ENCODE peak calls at places on chromosomes 3 and 15, in six cellular contexts. Y, R, D, A, E and O are unnamed samples. For H3K4me1, the result is how much of the 10 kb centered on the place peaks cover.

GRCh38 chr15:69141833-69142232 is 18.6 kb upstream of the GLCE start:
- DNase-seq in Y (no peak), A (no peak), D (no peak), R (no peak), E (no peak), O (no peak)

GRCh38 chr3:195163719-195164572 is 107.0 kb downstream of the XXYLT1 start:
- DNase-seq in A (no peak), D (no peak), E (no peak), R (no peak), Y (no peak), O (no peak)

GRCh38 chr3:117407317-117407716 is 697.7 kb downstream of the TUSC7 start:
- DNase-seq in A (no peak), R (peak), Y (peak), E (no peak), D (no peak), O (peak)

GRCh38 chr3:173397161-173398110 is at the start of gene NLGN1:
- DNase-seq in Y (peak), E (peak), D (no peak), R (peak), A (peak), O (peak)

GRCh38 chr3:168688267-168688666 is 592.5 kb upstream of the GOLIM4 start:
- DNase-seq in R (no peak), A (no peak), D (no peak), E (no peak), Y (no peak), O (no peak)

GRCh38 chr3:175163686-175164085 is 304.6 kb downstream of the NAALADL2 start:
- DNase-seq in E (no peak), R (no peak), Y (no peak), D (no peak), A (no peak), O (no peak)

GRCh38 chr3:197541756-197542539 is 13.8 kb downstream of the BDH1 start:
- DNase-seq in D (no peak), E (peak), A (peak), R (peak), Y (peak), O (no peak)

GRCh38 chr3:179652467-179653105 is at the start of gene USP13:
- DNase-seq in R (peak), A (peak), D (peak), E (peak), Y (peak), O (peak)

GRCh38 chr3:136193273-136194043 is 2.7 kb downstream of the MSL2 start:
- DNase-seq in A (no peak), E (no peak), D (no peak), R (peak), Y (no peak), O (peak)

GRCh38 chr3:23944007-23944760 is 902 bp upstream of the NR1D2 start:
- DNase-seq in Y (no peak), E (no peak), D (peak), A (no peak), R (peak), O (no peak)

DNA sequence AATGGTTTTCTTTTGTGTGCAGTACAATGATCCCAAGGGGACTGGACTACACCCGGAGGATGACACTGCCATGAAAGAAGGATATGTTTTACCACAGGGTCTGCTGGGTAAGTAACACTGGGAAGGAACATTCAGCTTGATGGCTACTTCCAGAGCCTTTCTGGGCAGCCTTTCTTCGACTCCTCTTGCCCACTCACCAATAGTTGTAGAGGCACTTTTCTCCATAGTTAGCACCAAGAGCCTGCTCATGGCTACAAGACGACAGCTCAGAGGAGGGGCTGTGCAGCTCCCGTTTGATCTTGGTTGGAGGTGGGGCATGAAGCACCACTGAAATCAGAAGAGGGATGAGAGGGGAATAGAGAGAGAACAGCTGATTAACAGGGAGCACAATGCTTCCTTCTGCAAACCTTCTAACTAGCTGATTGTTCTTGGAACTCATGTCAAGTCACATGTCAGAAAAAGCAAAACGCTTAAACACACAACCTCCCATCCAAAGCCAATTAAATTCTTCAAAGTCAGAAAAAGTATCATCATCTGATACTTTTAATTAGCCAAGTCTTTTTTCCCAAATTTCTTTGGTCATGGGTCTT is 27.9 kb downstream of the ETV5 start:
- DNase-seq in R (no peak), A (no peak), D (no peak), Y (no peak), E (no peak), O (no peak)
- H3K4me1 ChIP-seq in R (under half), A (under half), D (under half), Y (under half), E (under half), O (under half)

DNA sequence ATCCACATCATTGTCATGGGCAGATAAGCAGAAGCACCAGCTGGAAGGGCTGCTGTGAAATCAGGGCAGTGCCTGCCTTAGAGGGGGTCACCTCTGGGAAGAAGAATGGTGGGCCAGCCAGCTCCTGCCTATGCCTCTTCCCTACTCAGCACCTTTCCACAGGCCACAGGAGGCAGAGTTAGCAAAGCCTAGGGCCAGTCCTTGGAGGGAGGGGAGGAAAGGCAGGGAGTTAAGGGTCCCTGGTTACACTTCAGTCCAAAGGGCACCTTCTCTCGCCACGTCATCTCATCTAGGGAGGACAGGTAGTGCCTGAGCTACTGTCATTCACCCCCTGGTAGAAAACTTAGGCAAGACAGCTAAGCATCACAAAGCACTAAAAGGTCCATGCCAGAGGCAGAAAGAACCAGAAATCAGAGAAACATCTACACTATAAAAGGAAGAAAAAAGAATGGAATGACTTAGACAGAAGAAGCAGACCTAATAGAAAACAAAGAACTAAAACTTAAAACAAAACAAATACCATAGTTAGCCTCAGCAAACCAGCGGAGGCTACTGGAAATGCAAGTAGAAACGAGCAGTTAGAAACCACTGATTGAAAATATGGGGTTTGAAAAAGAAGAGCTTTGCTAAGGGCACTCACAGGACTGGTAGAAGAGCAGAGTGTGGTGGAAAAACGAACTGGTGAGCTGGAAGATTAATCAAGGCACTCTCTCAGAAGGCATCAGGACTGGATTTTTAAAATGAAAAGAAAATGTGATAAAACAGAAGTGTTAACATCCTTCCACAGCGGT is 84.2 kb downstream of the OSBPL10 start:
- DNase-seq in Y (no peak), D (no peak), E (no peak), R (no peak), A (no peak), O (no peak)
- H3K4me1 ChIP-seq in Y (under half), D (under half), E (under half), R (under half), A (under half), O (under half)

DNA sequence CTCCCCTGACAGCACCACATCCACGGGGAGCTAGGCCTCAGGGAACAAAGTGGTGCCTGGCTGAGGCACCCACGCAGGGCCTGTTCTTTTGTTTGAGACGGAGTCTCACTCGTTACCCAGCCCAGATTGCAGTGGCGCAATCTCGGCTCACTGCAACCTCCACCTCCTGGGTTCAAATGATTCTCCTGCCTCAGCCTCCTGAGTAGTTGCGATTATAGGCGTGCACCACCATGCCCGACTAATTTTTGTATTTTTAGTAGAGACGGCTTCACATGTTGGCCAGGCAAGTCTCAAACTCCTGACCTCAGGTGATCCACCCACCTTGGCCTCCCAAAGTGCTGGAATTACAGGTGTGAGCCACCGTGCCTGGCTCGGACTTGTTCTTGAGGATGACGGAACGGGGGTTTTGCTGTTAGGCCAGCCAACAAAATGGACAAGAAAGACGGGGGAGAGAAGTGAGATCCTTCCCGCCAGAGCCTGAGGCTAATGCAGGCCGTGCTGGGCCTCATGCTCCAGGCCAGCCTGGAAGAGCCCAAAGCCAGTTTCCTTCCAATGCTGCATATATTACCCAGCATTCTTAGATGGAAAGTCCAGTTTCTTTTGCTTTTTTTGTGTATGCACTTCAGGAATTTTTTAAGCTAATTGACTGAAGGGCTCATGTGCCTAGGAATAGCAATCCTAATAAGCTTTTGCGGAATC is 28.1 kb upstream of the FURIN start:
- DNase-seq in Y (no peak), D (no peak), A (no peak), R (no peak), E (no peak), O (no peak)
- H3K4me1 ChIP-seq in Y (under half), D (under half), A (under half), R (under half), E (under half), O (under half)

DNA sequence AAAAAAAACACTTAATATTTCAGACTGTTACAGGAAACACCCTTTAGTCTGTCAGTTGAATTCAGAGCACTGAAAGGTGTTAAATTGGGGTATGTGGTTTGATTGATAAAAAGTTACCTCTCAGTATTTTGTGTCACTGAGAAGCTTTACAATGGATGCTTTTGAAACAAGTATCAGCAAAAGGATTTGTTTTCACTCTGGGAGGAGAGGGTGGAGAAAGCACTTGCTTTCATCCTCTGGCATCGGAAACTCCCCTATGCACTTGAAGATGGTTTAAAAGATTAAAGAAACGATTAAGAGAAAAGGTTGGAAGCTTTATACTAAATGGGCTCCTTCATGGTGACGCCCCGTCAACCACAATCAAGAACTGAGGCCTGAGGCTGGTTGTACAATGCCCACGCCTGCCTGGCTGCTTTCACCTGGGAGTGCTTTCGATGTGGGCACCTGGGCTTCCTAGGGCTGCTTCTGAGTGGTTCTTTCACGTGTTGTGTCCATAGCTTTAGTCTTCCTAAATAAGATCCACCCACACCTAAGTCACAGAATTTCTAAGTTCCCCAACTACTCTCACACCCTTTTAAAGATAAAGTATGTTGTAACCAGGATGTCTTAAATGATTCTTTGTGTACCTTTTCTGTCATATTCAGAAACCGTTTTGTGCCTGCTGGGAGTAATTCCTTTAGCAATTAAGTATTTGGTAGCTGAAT is 17.9 kb downstream of the TMEM43 start:
- DNase-seq in R (no peak), D (peak), E (no peak), A (no peak), Y (no peak), O (no peak)
- H3K4me1 ChIP-seq in R (under half), D (half or more), E (under half), A (under half), Y (under half), O (under half)

GRCh38 chr15:35448294-35448693 is 97.7 kb downstream of the DPH6 start:
- DNase-seq in A (no peak), D (no peak), R (no peak), E (no peak), Y (peak), O (no peak)

GRCh38 chr15:35443376-35443775 is 102.6 kb downstream of the DPH6 start:
- DNase-seq in A (no peak), Y (no peak), D (no peak), R (no peak), E (no peak), O (no peak)

GRCh38 chr15:35445891-35446290 is 100.1 kb downstream of the DPH6 start:
- DNase-seq in Y (peak), A (no peak), D (no peak), R (no peak), E (no peak), O (no peak)

GRCh38 chr15:35442734-35443133 is 103.2 kb downstream of the DPH6 start:
- DNase-seq in D (no peak), Y (no peak), R (no peak), A (no peak), E (no peak), O (no peak)

GRCh38 chr15:35444557-35445204 is 101.3 kb downstream of the DPH6 start:
- DNase-seq in E (no peak), A (no peak), D (peak), Y (peak), R (no peak), O (peak)
- H3K4me1 ChIP-seq in E (under half), A (under half), D (under half), Y (under half), R (under half), O (under half)

GRCh38 chr3:8457039-8457438 is 44.6 kb upstream of the LMCD1 start:
- DNase-seq in D (no peak), E (no peak), Y (peak), R (no peak), A (no peak), O (no peak)

GRCh38 chr3:8455451-8456117 is 46.0 kb upstream of the LMCD1 start:
- DNase-seq in Y (no peak), R (no peak), A (no peak), D (no peak), E (no peak), O (no peak)

GRCh38 chr3:8458711-8459110 is 42.9 kb upstream of the LMCD1 start:
- DNase-seq in E (no peak), Y (peak), A (no peak), R (no peak), D (no peak), O (no peak)

GRCh38 chr3:8458235-8458634 is 43.4 kb upstream of the LMCD1 start:
- DNase-seq in R (no peak), E (no peak), A (no peak), Y (peak), D (no peak), O (no peak)

GRCh38 chr3:8456118-8456811 is 45.4 kb upstream of the LMCD1 start:
- DNase-seq in D (no peak), A (no peak), Y (peak), E (no peak), R (no peak), O (no peak)
- H3K4me1 ChIP-seq in D (under half), A (under half), Y (under half), E (under half), R (under half), O (under half)

GRCh38 chr3:72820405-72820804 is 27.8 kb downstream of the SHQ1 start:
- DNase-seq in Y (peak), A (no peak), D (no peak), E (no peak), R (peak), O (no peak)

GRCh38 chr3:72818915-72819314 is 29.3 kb downstream of the SHQ1 start:
- DNase-seq in D (no peak), R (no peak), Y (peak), E (no peak), A (no peak), O (no peak)

GRCh38 chr3:72816843-72817485 is 31.3 kb downstream of the SHQ1 start:
- DNase-seq in R (no peak), A (no peak), Y (no peak), D (no peak), E (no peak), O (peak)

GRCh38 chr3:72821170-72821781 is 27.0 kb downstream of the SHQ1 start:
- DNase-seq in A (peak), D (no peak), E (no peak), R (no peak), Y (peak), O (no peak)

DNA sequence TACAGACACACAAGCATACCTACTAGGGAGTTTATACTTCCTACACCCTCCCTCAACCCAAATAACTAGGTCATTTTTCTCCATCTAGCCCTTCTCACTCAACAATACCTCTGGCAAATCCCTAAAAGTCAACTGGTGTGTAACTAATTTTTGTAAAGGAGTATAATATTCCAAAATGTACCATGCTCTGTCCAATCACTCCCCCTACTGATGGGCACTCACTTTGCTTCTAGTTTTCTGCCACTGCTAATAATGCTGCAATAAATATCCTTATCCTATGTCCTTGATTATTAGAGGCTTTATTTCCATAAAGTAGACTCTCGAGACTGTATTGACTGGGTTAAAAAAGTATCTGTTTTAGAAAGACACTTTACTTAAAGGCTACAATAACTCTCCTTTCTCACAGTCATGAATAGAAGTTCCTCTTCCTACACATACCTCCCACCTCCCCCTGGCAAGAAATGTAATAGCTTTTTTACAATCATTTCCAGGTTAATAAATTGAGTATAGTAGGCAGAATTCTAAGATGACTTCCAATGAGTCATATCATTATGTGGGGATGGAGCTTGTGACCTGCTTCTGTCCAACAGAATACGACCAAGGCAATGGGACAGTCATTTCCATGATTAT is 30.0 kb downstream of the SHQ1 start:
- DNase-seq in Y (peak), E (no peak), D (no peak), A (no peak), R (peak), O (peak)
- H3K4me1 ChIP-seq in Y (under half), E (under half), D (under half), A (under half), R (under half), O (half or more)

GRCh38 chr3:143294183-143294582 is 174.6 kb downstream of the CHST2 start:
- DNase-seq in A (no peak), E (no peak), Y (no peak), D (peak), R (no peak), O (peak)
- H3K4me1 ChIP-seq in A (under half), E (under half), Y (under half), D (under half), R (under half), O (under half)